ENCODE peak calls at places on chromosome 21, in six cellular contexts. L is stimulated activated CD4-positive, alpha-beta T cell treated with anti-CD3 and anti-CD28 coated beads, Interleukin-1b, Interleukin-23, amount 100 ng/mL, for 24 hours; D is fibroblast of pulmonary artery; H is A172; P is fibroblast of lung; J is neuronal stem cell. G is an unnamed sample.

GRCh38 chr21:14453964-14454641 is 71.2 kb upstream of the HSPA13 start:
- DNase-seq in L (no peak), H (no peak), P (no peak), J (no peak), D (no peak), G (no peak)

GRCh38 chr21:42105916-42106315 is 34.8 kb downstream of the UMODL1 start:
- DNase-seq in L (no peak), H (no peak), D (no peak), P (no peak), J (no peak), G (no peak)

GRCh38 chr21:29928537-29928936 is 11.3 kb downstream of the GRIK1 start:
- DNase-seq in H (no peak), J (no peak), P (no peak), L (no peak), D (no peak), G (no peak)

GRCh38 chr21:45032977-45033705 is 41.2 kb upstream of the ADARB1 start:
- DNase-seq in L (no peak), J (no peak), P (peak; percentile 27), D (no peak), H (no peak), G (no peak)

GRCh38 chr21:16708431-16708830 is 804.4 kb upstream of the CXADR start:
- DNase-seq in L (no peak), H (no peak), D (peak; percentile 26), J (no peak), P (peak; percentile 25), G (no peak)

GRCh38 chr21:38293113-38293512 is 36.3 kb downstream of the KCNJ15 start:
- DNase-seq in H (no peak), L (no peak), D (no peak), J (no peak), P (no peak), G (no peak)

GRCh38 chr21:27695246-27695645 is 728.4 kb upstream of the ADAMTS5 start:
- DNase-seq in D (no peak), J (no peak), L (no peak), H (no peak), P (no peak), G (no peak)

GRCh38 chr21:14520535-14520934 is 25.6 kb downstream of the SAMSN1 start:
- DNase-seq in L (no peak), H (no peak), D (no peak), P (no peak), J (no peak), G (no peak)

GRCh38 chr21:44399151-44399954 is 45.9 kb downstream of the TRPM2 start:
- DNase-seq in J (no peak), H (no peak), P (no peak), D (no peak), L (no peak), G (peak; percentile 17)

GRCh38 chr21:42061866-42062542 is 9.1 kb upstream of the UMODL1 start:
- DNase-seq in H (no peak), P (no peak), J (no peak), L (no peak), D (no peak), G (no peak)

GRCh38 chr21:15534450-15534886 is 195.3 kb upstream of the USP25 start:
- DNase-seq in J (no peak), H (no peak), L (no peak), D (no peak), P (no peak), G (no peak)

GRCh38 chr21:15455819-15456462 is 273.8 kb upstream of the USP25 start:
- DNase-seq in H (no peak), J (no peak), P (no peak), L (no peak), D (no peak), G (no peak)

GRCh38 chr21:21547368-21547953 is 549.3 kb downstream of the NCAM2 start:
- DNase-seq in J (no peak), P (peak; percentile 31), L (no peak), H (no peak), D (peak; percentile 11), G (no peak)

GRCh38 chr21:17901458-17902092 is 82.4 kb upstream of the C21orf91 start:
- DNase-seq in H (peak; percentile 16), J (no peak), D (no peak), P (no peak), L (no peak), G (no peak)

GRCh38 chr21:42195378-42196031 is 23.4 kb upstream of the ABCG1 start:
- DNase-seq in H (no peak), J (no peak), L (no peak), P (peak; percentile 87), D (peak; percentile 88), G (no peak)

GRCh38 chr21:32189688-32190483 is 89.0 kb downstream of the MIS18A start:
- DNase-seq in L (no peak), H (no peak), J (no peak), D (no peak), P (no peak), G (no peak)

G was measured in SK-N-SH.